ENCODE peak calls at places on chromosomes 3 and 15, in nine cellular contexts. L is SK-N-MC; N is stimulated activated effector memory CD8-positive, alpha-beta T cell treated with anti-CD3 and anti-CD28 coated beads, Interleukin-12 subunit alpha, Interleukin-12 subunit beta, amount 100 ng/mL, for 72 hours; W is NCI-H345; X is naive thymus-derived CD8-positive, alpha-beta T cell; B is Right ventricle myocardium superior; Q is GM19239; J is activated CD4-positive, alpha-beta T cell treated with anti-CD3 and anti-CD28 coated beads, Interleukin-2, amount 50 U/mL, for 1 hour; P is brain microvascular endothelial cell. U is an unnamed sample.

GRCh38 chr3:178703268-178703975 is 167.2 kb downstream of the KCNMB2 start:
- DNase-seq in L (no peak), N (no peak), W (peak), X (no peak), B (no peak), Q (no peak), J (no peak), P (peak), U (no peak)

GRCh38 chr3:48409291-48410201 is 20.3 kb downstream of the PLXNB1 start:
- DNase-seq in L (no peak), N (no peak), W (no peak), X (no peak), B (peak), Q (no peak), J (no peak), P (no peak), U (no peak)

GRCh38 chr15:51390239-51390931 is 48.9 kb downstream of the GLDN start:
- DNase-seq in L (no peak), N (no peak), W (no peak), X (no peak), B (no peak), Q (no peak), J (no peak), P (no peak), U (no peak)

GRCh38 chr3:30623375-30623774 is 17.0 kb downstream of the TGFBR2 start:
- DNase-seq in L (no peak), N (no peak), W (no peak), X (no peak), B (no peak), Q (no peak), J (no peak), P (no peak), U (no peak)

GRCh38 chr3:120762575-120762974 is 20.0 kb downstream of the GTF2E1 start:
- DNase-seq in L (no peak), N (no peak), W (no peak), X (no peak), B (no peak), Q (no peak), J (no peak), P (no peak), U (no peak)

GRCh38 chr3:195124378-195124985 is 146.5 kb downstream of the XXYLT1 start:
- DNase-seq in L (no peak), N (no peak), W (no peak), X (no peak), B (peak), Q (no peak), J (no peak), P (no peak), U (no peak)

GRCh38 chr3:3778216-3778615 is 21.0 kb upstream of the LRRN1 start:
- DNase-seq in L (no peak), N (no peak), W (no peak), X (no peak), B (no peak), Q (no peak), J (no peak), P (no peak), U (no peak)

GRCh38 chr15:48784756-48785155 is 26.1 kb downstream of the CEP152 start:
- DNase-seq in L (no peak), N (no peak), W (no peak), X (no peak), B (no peak), Q (no peak), J (no peak), P (no peak), U (no peak)

GRCh38 chr3:192892981-192893827 is 24.5 kb downstream of the MB21D2 start:
- DNase-seq in L (no peak), N (peak), W (no peak), X (peak), B (peak), Q (peak), J (peak), P (peak), U (peak)

GRCh38 chr3:73101916-73102315 is 40.5 kb downstream of the EBLN2 start:
- DNase-seq in L (no peak), N (no peak), W (no peak), X (no peak), B (no peak), Q (no peak), J (no peak), P (no peak), U (no peak)

GRCh38 chr15:42724276-42724675 is 12.7 kb downstream of the CDAN1 start:
- DNase-seq in L (no peak), N (peak), W (no peak), X (no peak), B (no peak), Q (no peak), J (no peak), P (no peak), U (no peak)

U was measured in CD8-positive, alpha-beta memory T cell.